ENCODE peak calls at places on chromosome 16, in six cellular contexts. One of them, this sample, is unnamed.

GRCh38 chr16:13150181-13150885 is 248.9 kb downstream of the SHISA9 start:
- DNase-seq in PC-3: no peak
- DNase-seq in AG04450: no peak
- DNase-seq in heart right ventricle: no peak
- DNase-seq in aorta: no peak
- DNase-seq in PC-9: no peak
- DNase-seq in this sample: no peak

GRCh38 chr16:68065716-68066305 is 19.4 kb upstream of the NFATC3 start:
- DNase-seq in heart right ventricle: no peak
- DNase-seq in AG04450: no peak
- DNase-seq in PC-3: no peak
- DNase-seq in aorta: no peak
- DNase-seq in PC-9: no peak
- DNase-seq in this sample: no peak

GRCh38 chr16:85733155-85733838 is 17.6 kb downstream of the C16orf74 start:
- DNase-seq in PC-3: no peak
- DNase-seq in AG04450: no peak
- DNase-seq in heart right ventricle: no peak
- DNase-seq in PC-9: no peak
- DNase-seq in aorta: peak; percentile 58
- DNase-seq in this sample: no peak

GRCh38 chr16:48535369-48535787 is 74.6 kb downstream of the N4BP1 start:
- DNase-seq in AG04450: no peak
- DNase-seq in heart right ventricle: no peak
- DNase-seq in PC-9: no peak
- DNase-seq in aorta: no peak
- DNase-seq in PC-3: no peak
- DNase-seq in this sample: no peak

GRCh38 chr16:22070361-22071351 is 21.7 kb upstream of the VWA3A start:
- DNase-seq in PC-9: no peak
- DNase-seq in PC-3: no peak
- DNase-seq in AG04450: no peak
- DNase-seq in heart right ventricle: no peak
- DNase-seq in aorta: peak; percentile 51
- DNase-seq in this sample: peak; percentile 37

GRCh38 chr16:21590287-21590686 is 9.1 kb upstream of the METTL9 start:
- DNase-seq in PC-3: peak; percentile 89
- DNase-seq in heart right ventricle: no peak
- DNase-seq in PC-9: peak; percentile 14
- DNase-seq in AG04450: no peak
- DNase-seq in aorta: no peak
- DNase-seq in this sample: no peak

GRCh38 chr16:11138769-11139623 is 117.0 kb downstream of the SOCS1 start:
- DNase-seq in PC-3: no peak
- DNase-seq in heart right ventricle: no peak
- DNase-seq in AG04450: no peak
- DNase-seq in PC-9: no peak
- DNase-seq in aorta: no peak
- DNase-seq in this sample: no peak

GRCh38 chr16:71626858-71627213 is 852 bp downstream of the MARVELD3 start:
- DNase-seq in PC-3: no peak
- DNase-seq in AG04450: no peak
- DNase-seq in aorta: no peak
- DNase-seq in PC-9: peak; percentile 82
- DNase-seq in heart right ventricle: no peak
- DNase-seq in this sample: peak; percentile 69

GRCh38 chr16:51816929-51817328 is 665.9 kb upstream of the SALL1 start:
- DNase-seq in PC-9: no peak
- DNase-seq in aorta: no peak
- DNase-seq in AG04450: no peak
- DNase-seq in heart right ventricle: no peak
- DNase-seq in PC-3: no peak
- DNase-seq in this sample: no peak

GRCh38 chr16:28981517-28981916 is 3.3 kb upstream of the LAT start:
- DNase-seq in PC-3: peak; percentile 58
- DNase-seq in AG04450: no peak
- DNase-seq in aorta: no peak
- DNase-seq in PC-9: no peak
- DNase-seq in heart right ventricle: no peak
- DNase-seq in this sample: peak; percentile 7

GRCh38 chr16:64475627-64476351 is 646.1 kb downstream of the CDH11 start:
- DNase-seq in AG04450: no peak
- DNase-seq in PC-9: no peak
- DNase-seq in aorta: no peak
- DNase-seq in PC-3: no peak
- DNase-seq in heart right ventricle: no peak
- DNase-seq in this sample: no peak

GRCh38 chr16:82638095-82638798 is 11.5 kb downstream of the CDH13 start:
- DNase-seq in PC-9: no peak
- DNase-seq in heart right ventricle: no peak
- DNase-seq in PC-3: peak; percentile 57
- DNase-seq in aorta: no peak
- DNase-seq in AG04450: no peak
- DNase-seq in this sample: peak; percentile 36

GRCh38 chr16:50742521-50743150 is 750 bp downstream of the CYLD start:
- DNase-seq in AG04450: no peak
- DNase-seq in PC-9: no peak
- DNase-seq in aorta: peak; percentile 61
- DNase-seq in heart right ventricle: no peak
- DNase-seq in PC-3: peak; percentile 36
- DNase-seq in this sample: peak; percentile 36

GRCh38 chr16:2223375-2224182 is at the start of gene E4F1:
- DNase-seq in heart right ventricle: peak; percentile 100
- DNase-seq in AG04450: peak; percentile 98
- DNase-seq in PC-3: peak; percentile 97
- DNase-seq in PC-9: peak; percentile 100
- DNase-seq in aorta: peak; percentile 100
- DNase-seq in this sample: peak; percentile 98

GRCh38 chr16:23013484-23013883 is 135.8 kb downstream of the USP31 start:
- DNase-seq in PC-9: no peak
- DNase-seq in heart right ventricle: no peak
- DNase-seq in AG04450: no peak
- DNase-seq in aorta: no peak
- DNase-seq in PC-3: peak; percentile 7
- DNase-seq in this sample: no peak

GRCh38 chr16:81517630-81518438 is 73.2 kb downstream of the CMIP start:
- DNase-seq in heart right ventricle: no peak
- DNase-seq in aorta: peak; percentile 44
- DNase-seq in PC-9: no peak
- DNase-seq in AG04450: no peak
- DNase-seq in PC-3: peak; percentile 80
- DNase-seq in this sample: peak; percentile 44

GRCh38 chr16:49483651-49484451 is 110.2 kb downstream of the C16orf78 start:
- DNase-seq in AG04450: no peak
- DNase-seq in PC-3: no peak
- DNase-seq in heart right ventricle: no peak
- DNase-seq in PC-9: no peak
- DNase-seq in aorta: peak; percentile 28
- DNase-seq in this sample: no peak

GRCh38 chr16:86899757-86900156 is 321.4 kb downstream of the FOXL1 start:
- DNase-seq in PC-3: peak; percentile 86
- DNase-seq in aorta: no peak
- DNase-seq in heart right ventricle: no peak
- DNase-seq in AG04450: no peak
- DNase-seq in PC-9: no peak
- DNase-seq in this sample: peak; percentile 17

GRCh38 chr16:77211880-77212735 is 12.9 kb downstream of the SYCE1L start:
- DNase-seq in AG04450: no peak
- DNase-seq in aorta: peak; percentile 68
- DNase-seq in heart right ventricle: peak; percentile 53
- DNase-seq in PC-9: peak; percentile 71
- DNase-seq in PC-3: peak; percentile 61
- DNase-seq in this sample: peak; percentile 58

GRCh38 chr16:50425648-50426047 is 56.9 kb upstream of the BRD7 start:
- DNase-seq in PC-3: no peak
- DNase-seq in PC-9: no peak
- DNase-seq in AG04450: no peak
- DNase-seq in aorta: no peak
- DNase-seq in heart right ventricle: no peak
- DNase-seq in this sample: no peak

GRCh38 chr16:48970216-48970615 is 311.4 kb downstream of the CBLN1 start:
- DNase-seq in PC-9: no peak
- DNase-seq in aorta: no peak
- DNase-seq in PC-3: no peak
- DNase-seq in AG04450: no peak
- DNase-seq in heart right ventricle: no peak
- DNase-seq in this sample: no peak

GRCh38 chr16:79618712-79619050 is 18.1 kb upstream of the MAF start:
- DNase-seq in PC-3: no peak
- DNase-seq in AG04450: no peak
- DNase-seq in heart right ventricle: no peak
- DNase-seq in aorta: no peak
- DNase-seq in PC-9: no peak
- DNase-seq in this sample: no peak

GRCh38 chr16:50603206-50604064 is 55.2 kb downstream of the NKD1 start:
- DNase-seq in aorta: peak; percentile 71
- DNase-seq in PC-9: no peak
- DNase-seq in PC-3: no peak
- DNase-seq in heart right ventricle: no peak
- DNase-seq in AG04450: no peak
- DNase-seq in this sample: no peak

GRCh38 chr16:65154321-65154720 is 32.5 kb upstream of the CDH11 start:
- DNase-seq in PC-3: no peak
- DNase-seq in AG04450: no peak
- DNase-seq in aorta: no peak
- DNase-seq in heart right ventricle: no peak
- DNase-seq in PC-9: no peak
- DNase-seq in this sample: no peak

GRCh38 chr16:22318690-22319358 is 21.6 kb downstream of the POLR3E start:
- DNase-seq in AG04450: no peak
- DNase-seq in PC-9: peak; percentile 61
- DNase-seq in aorta: no peak
- DNase-seq in PC-3: peak; percentile 52
- DNase-seq in heart right ventricle: no peak
- DNase-seq in this sample: peak; percentile 33

GRCh38 chr16:89573826-89574680 is 1.5 kb upstream of the CPNE7 start:
- DNase-seq in PC-9: no peak
- DNase-seq in PC-3: no peak
- DNase-seq in AG04450: no peak
- DNase-seq in aorta: no peak
- DNase-seq in heart right ventricle: no peak
- DNase-seq in this sample: no peak
- H3K27ac ChIP-seq in PC-9: no peak overlapping the region
- H3K27ac ChIP-seq in PC-3: no peak overlapping the region
- H3K27ac ChIP-seq in AG04450: no peak overlapping the region
- H3K27ac ChIP-seq in aorta: no peak overlapping the region
- H3K27ac ChIP-seq in heart right ventricle: no peak overlapping the region
- H3K27ac ChIP-seq in this sample: peak overlapping the region; percentile 8

DNA sequence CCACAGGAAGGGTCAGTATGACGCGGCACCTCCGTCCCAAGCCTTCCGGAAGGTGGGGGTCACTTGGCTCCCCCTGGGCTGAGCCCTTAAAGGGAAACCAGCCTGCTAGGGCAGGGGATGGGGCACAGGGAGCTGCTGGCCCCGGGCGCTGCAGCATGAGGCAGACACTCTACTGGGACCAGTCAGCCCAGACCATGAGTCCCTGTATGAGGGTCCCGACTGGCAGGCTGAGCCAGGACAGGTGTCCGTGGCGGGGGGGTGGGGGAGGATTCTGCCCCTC is 43.4 kb upstream of the ZC3H18 start:
- DNase-seq in PC-3: no peak
- DNase-seq in heart right ventricle: peak; percentile 22
- DNase-seq in PC-9: no peak
- DNase-seq in aorta: no peak
- DNase-seq in AG04450: no peak
- DNase-seq in this sample: no peak
- H3K27ac ChIP-seq in PC-3: no peak overlapping the region
- H3K27ac ChIP-seq in heart right ventricle: no peak overlapping the region
- H3K27ac ChIP-seq in PC-9: no peak overlapping the region
- H3K27ac ChIP-seq in aorta: no peak overlapping the region
- H3K27ac ChIP-seq in AG04450: no peak overlapping the region
- H3K27ac ChIP-seq in this sample: no peak overlapping the region

DNA sequence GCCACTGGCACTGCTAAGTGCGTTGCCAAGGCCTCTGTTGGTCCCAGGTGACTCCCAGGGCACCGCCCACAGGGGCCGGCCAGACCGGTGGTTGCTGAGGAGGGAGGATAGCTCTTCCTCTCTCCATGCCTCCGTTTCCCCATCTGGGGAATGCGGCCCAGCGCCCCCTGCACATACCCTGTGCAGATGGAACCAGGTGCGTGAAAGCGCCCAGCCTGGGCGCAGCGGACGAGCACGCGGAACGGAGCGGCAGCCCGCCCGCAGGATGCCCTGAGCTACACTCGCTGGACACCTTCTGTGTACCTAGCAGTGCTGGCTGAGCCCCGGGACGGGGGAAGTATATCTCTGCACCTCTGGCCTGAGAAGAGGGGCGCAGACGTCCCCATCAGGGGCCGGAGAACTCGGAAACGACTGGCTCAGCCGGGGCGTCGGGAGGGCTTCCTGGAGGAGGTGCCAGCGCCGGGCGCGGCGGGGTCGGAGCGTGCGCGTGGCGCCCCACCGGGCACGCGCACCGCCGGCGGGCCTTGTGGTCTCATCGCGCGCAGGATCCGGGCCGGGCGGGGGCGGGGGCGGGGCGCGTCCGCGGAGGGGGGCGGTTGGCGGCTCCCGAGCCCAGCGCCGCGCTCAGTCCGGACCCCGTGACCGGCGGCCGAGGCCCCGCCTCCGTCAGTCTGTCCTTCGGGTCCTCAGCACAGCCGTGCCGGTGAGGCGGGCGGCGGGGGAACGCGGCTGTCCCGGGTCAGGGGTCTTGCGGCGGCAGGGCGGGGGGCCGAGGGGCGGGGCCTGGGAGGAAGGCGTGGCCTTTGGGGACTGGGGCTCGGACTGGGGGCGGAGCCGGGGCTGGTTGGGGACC is at the start of the genes CCDC78 and HAGHL:
- DNase-seq in heart right ventricle: peak; percentile 73
- DNase-seq in AG04450: no peak
- DNase-seq in aorta: peak; percentile 68
- DNase-seq in PC-3: peak; percentile 53
- DNase-seq in PC-9: peak; percentile 75
- DNase-seq in this sample: no peak
- H3K27ac ChIP-seq in heart right ventricle: no peak within 1 kb of the TSS
- H3K27ac ChIP-seq in AG04450: peak within 1 kb of the TSS; percentile 39
- H3K27ac ChIP-seq in aorta: no peak within 1 kb of the TSS
- H3K27ac ChIP-seq in PC-3: no peak within 1 kb of the TSS
- H3K27ac ChIP-seq in PC-9: no peak within 1 kb of the TSS
- H3K27ac ChIP-seq in this sample: peak within 1 kb of the TSS; percentile 95

DNA sequence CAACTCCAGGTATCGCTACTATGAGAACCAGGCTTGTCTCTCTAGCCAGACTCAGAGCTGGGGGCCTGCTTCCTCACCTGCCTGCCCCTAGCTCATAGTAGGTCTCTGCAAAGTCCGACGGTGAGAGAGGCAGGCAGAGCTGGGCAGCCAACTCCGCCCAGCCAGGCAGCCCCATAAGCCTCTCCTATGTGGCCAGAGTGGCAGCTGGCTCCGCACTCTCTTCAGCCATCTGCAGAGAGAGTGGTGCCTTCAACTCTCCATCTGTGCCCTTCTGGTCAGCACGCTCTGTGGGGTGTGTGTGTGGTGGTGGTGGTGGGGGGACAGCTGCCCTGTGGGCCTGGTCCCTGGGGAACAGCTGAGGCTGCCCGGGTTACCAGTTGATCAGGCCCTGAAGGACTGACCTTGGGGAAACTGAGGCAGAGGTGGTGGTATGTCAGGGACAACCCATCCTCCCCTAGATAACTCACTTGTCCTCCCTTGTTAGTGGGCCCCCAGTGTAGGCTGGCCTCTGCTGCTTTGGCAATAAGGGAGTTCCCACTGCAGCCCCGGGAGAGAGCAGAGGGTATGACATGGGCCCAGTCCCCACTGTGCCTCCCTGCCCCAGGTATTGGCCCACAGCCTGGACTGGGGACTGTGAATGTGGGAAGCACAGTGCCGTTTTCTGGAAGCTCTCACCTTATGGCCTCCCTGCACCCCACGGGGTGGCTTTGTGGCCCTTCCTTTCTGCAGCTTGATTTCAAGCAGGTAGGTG is 1.8 kb upstream of the ADGRG1 start:
- DNase-seq in PC-9: no peak
- DNase-seq in AG04450: no peak
- DNase-seq in aorta: no peak
- DNase-seq in PC-3: no peak
- DNase-seq in heart right ventricle: peak; percentile 3
- DNase-seq in this sample: no peak
- H3K27ac ChIP-seq in PC-9: peak overlapping the region; percentile 75
- H3K27ac ChIP-seq in AG04450: no peak overlapping the region
- H3K27ac ChIP-seq in aorta: no peak overlapping the region
- H3K27ac ChIP-seq in PC-3: peak overlapping the region; percentile 94
- H3K27ac ChIP-seq in heart right ventricle: no peak overlapping the region
- H3K27ac ChIP-seq in this sample: peak overlapping the region; percentile 69